ENCODE peak calls at places on chromosomes 1 and 21, in eight cellular contexts. G is transverse colon; I is dorsolateral prefrontal cortex; S is upper lobe of right lung; L is neural progenitor cell; V is stimulated activated CD8-positive, alpha-beta memory T cell treated with anti-CD3 and anti-CD28 coated beads, Interleukin-15, amount 100 ng/mL, for 24 hours; D is fibroblast of the aortic adventitia; A is activated CD4-positive, alpha-beta T cell treated with anti-CD3 and anti-CD28 coated beads, Interleukin-2, amount 10 ng/mL, durations not matched to agents 7 days and 5 days. R is an unnamed sample.

GRCh38 chr1:205061227-205061626 is 18.2 kb downstream of the CNTN2 start:
- DNase-seq in G (no peak), I (no peak), S (no peak), L (no peak), V (no peak), D (no peak), A (no peak), R (no peak)

GRCh38 chr1:174189424-174190062 is 30.2 kb downstream of the RABGAP1L start:
- DNase-seq in G (no peak), I (no peak), S (no peak), L (no peak), V (no peak), D (no peak), A (no peak), R (no peak)

GRCh38 chr1:53579221-53580008 is 120.2 kb downstream of the DMRTB1 start:
- DNase-seq in G (no peak), I (peak; percentile 14), S (peak; percentile 40), L (no peak), V (no peak), D (no peak), A (no peak), R (no peak)

GRCh38 chr1:200296091-200296661 is 113.7 kb downstream of the ZNF281 start:
- DNase-seq in G (no peak), I (no peak), S (no peak), L (no peak), V (no peak), D (no peak), A (no peak), R (no peak)

GRCh38 chr1:180636138-180636537 is 4.3 kb downstream of the XPR1 start:
- DNase-seq in G (no peak), I (no peak), S (no peak), L (no peak), V (no peak), D (peak; percentile 34), A (no peak), R (no peak)

GRCh38 chr1:58583496-58583895 is 6.4 kb upstream of the TACSTD2 start:
- DNase-seq in G (no peak), I (no peak), S (no peak), L (no peak), V (no peak), D (no peak), A (no peak), R (no peak)

GRCh38 chr1:204760350-204761134 is 75.0 kb upstream of the LRRN2 start:
- DNase-seq in G (no peak), I (no peak), S (no peak), L (no peak), V (no peak), D (no peak), A (no peak), R (no peak)

GRCh38 chr1:200642481-200642880 is 21.9 kb upstream of the KIF14 start:
- DNase-seq in G (no peak), I (no peak), S (no peak), L (no peak), V (no peak), D (peak; percentile 32), A (no peak), R (no peak)

GRCh38 chr21:44696572-44696971 is 400 bp upstream of the KRTAP10-12 start:
- DNase-seq in G (no peak), I (no peak), S (no peak), L (no peak), V (no peak), D (no peak), A (peak; percentile 2), R (no peak)

GRCh38 chr1:208990456-208990855 is 593.1 kb upstream of the CAMK1G start:
- DNase-seq in G (no peak), I (no peak), S (no peak), L (no peak), V (no peak), D (no peak), A (no peak), R (no peak)

GRCh38 chr1:92192246-92192645 is 25.5 kb upstream of the C1orf146 start:
- DNase-seq in G (no peak), I (no peak), S (no peak), L (no peak), V (no peak), D (no peak), A (no peak), R (no peak)

GRCh38 chr1:2789164-2789985 is 12.1 kb downstream of the TTC34 start:
- DNase-seq in G (no peak), I (peak; percentile 32), S (peak; percentile 51), L (no peak), V (no peak), D (no peak), A (no peak), R (no peak)

GRCh38 chr21:21268061-21268471 is 269.9 kb downstream of the NCAM2 start:
- DNase-seq in G (no peak), I (no peak), S (no peak), L (no peak), V (no peak), D (no peak), A (no peak), R (no peak)

GRCh38 chr1:22231068-22231593 is 88.2 kb upstream of the WNT4 start:
- DNase-seq in G (no peak), I (no peak), S (no peak), L (no peak), V (no peak), D (no peak), A (no peak), R (no peak)

GRCh38 chr1:22341791-22342605 is 109.7 kb upstream of the ZBTB40 start:
- DNase-seq in G (peak; percentile 17), I (peak; percentile 39), S (no peak), L (no peak), V (no peak), D (peak; percentile 34), A (no peak), R (no peak)

GRCh38 chr1:222095606-222096475 is 354.0 kb upstream of the DUSP10 start:
- DNase-seq in G (peak; percentile 35), I (no peak), S (no peak), L (peak; percentile 51), V (peak; percentile 24), D (no peak), A (peak; percentile 66), R (peak; percentile 46)

GRCh38 chr21:42590431-42591131 is 62.8 kb upstream of the PDE9A start:
- DNase-seq in G (no peak), I (no peak), S (no peak), L (no peak), V (no peak), D (no peak), A (peak; percentile 36), R (no peak)

GRCh38 chr21:35139382-35139715 is 90.2 kb upstream of the RUNX1 start:
- DNase-seq in G (no peak), I (no peak), S (no peak), L (no peak), V (no peak), D (no peak), A (no peak), R (no peak)

GRCh38 chr1:87151500-87152421 is 176.9 kb upstream of the LMO4 start:
- DNase-seq in G (peak; percentile 62), I (peak; percentile 66), S (peak; percentile 85), L (peak; percentile 90), V (peak; percentile 21), D (peak; percentile 52), A (peak; percentile 16), R (no peak)

GRCh38 chr1:44016875-44017400 is 14.3 kb downstream of the SLC6A9 start:
- DNase-seq in G (no peak), I (no peak), S (no peak), L (peak; percentile 51), V (no peak), D (no peak), A (no peak), R (no peak)

GRCh38 chr1:172894345-172895049 is 156.2 kb downstream of the TNFSF18 start:
- DNase-seq in G (no peak), I (no peak), S (no peak), L (no peak), V (no peak), D (no peak), A (no peak), R (no peak)

GRCh38 chr1:5720936-5721335 is 271.3 kb downstream of the NPHP4 start:
- DNase-seq in G (no peak), I (peak; percentile 20), S (no peak), L (no peak), V (no peak), D (no peak), A (no peak), R (no peak)

GRCh38 chr1:195415584-195415983 is 1192.7 kb downstream of the KCNT2 start:
- DNase-seq in G (no peak), I (no peak), S (no peak), L (no peak), V (no peak), D (no peak), A (no peak), R (no peak)

GRCh38 chr1:183023146-183023600 is at the start of gene LAMC1:
- DNase-seq in G (peak; percentile 66), I (peak; percentile 34), S (peak; percentile 87), L (peak; percentile 97), V (no peak), D (peak; percentile 80), A (no peak), R (no peak)

GRCh38 chr1:53330819-53331218 is 2.9 kb upstream of the LRP8 start:
- DNase-seq in G (no peak), I (peak; percentile 32), S (peak; percentile 80), L (no peak), V (no peak), D (no peak), A (no peak), R (no peak)

GRCh38 chr1:96372881-96373280 is 348.7 kb upstream of the PTBP2 start:
- DNase-seq in G (no peak), I (no peak), S (no peak), L (no peak), V (no peak), D (peak; percentile 45), A (no peak), R (no peak)

GRCh38 chr1:208500379-208500778 is 256.2 kb upstream of the PLXNA2 start:
- DNase-seq in G (no peak), I (no peak), S (no peak), L (no peak), V (no peak), D (no peak), A (no peak), R (no peak)

GRCh38 chr1:203000217-203000944 is 6.8 kb upstream of the TMEM183A start:
- DNase-seq in G (no peak), I (no peak), S (no peak), L (no peak), V (no peak), D (no peak), A (no peak), R (no peak)

GRCh38 chr1:31120783-31121180 is 55.3 kb upstream of the PUM1 start:
- DNase-seq in G (no peak), I (no peak), S (no peak), L (no peak), V (no peak), D (no peak), A (no peak), R (no peak)

GRCh38 chr1:232252719-232253118 is 377.2 kb downstream of the SIPA1L2 start:
- DNase-seq in G (no peak), I (no peak), S (no peak), L (peak; percentile 24), V (no peak), D (no peak), A (no peak), R (no peak)

GRCh38 chr1:204647114-204647804 is 38.3 kb downstream of the LRRN2 start:
- DNase-seq in G (peak; percentile 44), I (no peak), S (no peak), L (peak; percentile 70), V (no peak), D (peak; percentile 81), A (peak; percentile 30), R (no peak)

GRCh38 chr1:204714194-204714860 is 28.8 kb upstream of the LRRN2 start:
- DNase-seq in G (no peak), I (no peak), S (no peak), L (no peak), V (no peak), D (no peak), A (no peak), R (no peak)

GRCh38 chr1:52352690-52353089 is 13.3 kb downstream of the CC2D1B start:
- DNase-seq in G (no peak), I (no peak), S (peak; percentile 48), L (no peak), V (no peak), D (no peak), A (no peak), R (no peak)

GRCh38 chr21:26686278-26686677 is 113.2 kb upstream of the CYYR1 start:
- DNase-seq in G (no peak), I (no peak), S (no peak), L (no peak), V (no peak), D (peak; percentile 28), A (peak; percentile 50), R (no peak)

R was measured in activated effector memory CD4-positive, alpha-beta T cell treated with Interleukin-2 at 50 U/mL for 16 hours.